ENCODE peak calls at places on chromosomes 12 and 14, in seven cellular contexts. One of them, this sample, is unnamed.
A peak's percentile ranks its signal among the peaks of the same experiment; 100 is the strongest.

GRCh38 chr14:104267895-104268294 is 129.5 kb downstream of the KIF26A start:
- DNase-seq in AG09309: no peak
- DNase-seq in IMR-90: no peak
- DNase-seq in testis: no peak
- DNase-seq in fibroblast of mammary gland: no peak
- DNase-seq in foreskin fibroblast: no peak
- DNase-seq in AG10803: no peak
- DNase-seq in this sample: no peak

GRCh38 chr12:77493311-77493710 is 337.4 kb upstream of the NAV3 start:
- DNase-seq in IMR-90: no peak
- DNase-seq in foreskin fibroblast: peak; percentile 25
- DNase-seq in testis: no peak
- DNase-seq in AG10803: peak; percentile 19
- DNase-seq in fibroblast of mammary gland: peak; percentile 39
- DNase-seq in AG09309: no peak
- DNase-seq in this sample: no peak

GRCh38 chr14:57168138-57168695 is 100.5 kb downstream of the EXOC5 start:
- DNase-seq in AG10803: no peak
- DNase-seq in AG09309: no peak
- DNase-seq in IMR-90: no peak
- DNase-seq in fibroblast of mammary gland: peak; percentile 6
- DNase-seq in testis: no peak
- DNase-seq in foreskin fibroblast: no peak
- DNase-seq in this sample: no peak

GRCh38 chr12:89245090-89245489 is 107.2 kb downstream of the DUSP6 start:
- DNase-seq in IMR-90: peak; percentile 80
- DNase-seq in testis: no peak
- DNase-seq in AG10803: peak; percentile 65
- DNase-seq in foreskin fibroblast: no peak
- DNase-seq in fibroblast of mammary gland: no peak
- DNase-seq in AG09309: no peak
- DNase-seq in this sample: no peak

GRCh38 chr14:95323917-95324316 is 4.2 kb upstream of the CLMN start:
- DNase-seq in foreskin fibroblast: no peak
- DNase-seq in AG10803: no peak
- DNase-seq in IMR-90: no peak
- DNase-seq in AG09309: no peak
- DNase-seq in fibroblast of mammary gland: no peak
- DNase-seq in testis: no peak
- DNase-seq in this sample: no peak

GRCh38 chr12:15050664-15051063 is 77.8 kb downstream of the PDE6H start:
- DNase-seq in fibroblast of mammary gland: no peak
- DNase-seq in foreskin fibroblast: no peak
- DNase-seq in AG10803: no peak
- DNase-seq in IMR-90: no peak
- DNase-seq in AG09309: no peak
- DNase-seq in testis: no peak
- DNase-seq in this sample: no peak

GRCh38 chr14:91897121-91897701 is 29.9 kb upstream of the TC2N start:
- DNase-seq in AG10803: peak; percentile 93
- DNase-seq in fibroblast of mammary gland: peak; percentile 75
- DNase-seq in foreskin fibroblast: peak; percentile 85
- DNase-seq in IMR-90: peak; percentile 68
- DNase-seq in AG09309: peak; percentile 29
- DNase-seq in testis: peak; percentile 89
- DNase-seq in this sample: peak; percentile 92

GRCh38 chr14:36069535-36069900 is 107.0 kb downstream of the PTCSC3 start:
- DNase-seq in testis: peak; percentile 38
- DNase-seq in AG09309: no peak
- DNase-seq in AG10803: peak; percentile 32
- DNase-seq in fibroblast of mammary gland: peak; percentile 47
- DNase-seq in foreskin fibroblast: no peak
- DNase-seq in IMR-90: peak; percentile 17
- DNase-seq in this sample: peak; percentile 27

GRCh38 chr12:71719647-71720370 is 33.9 kb downstream of the TMEM19 start:
- DNase-seq in IMR-90: peak; percentile 16
- DNase-seq in foreskin fibroblast: no peak
- DNase-seq in AG10803: no peak
- DNase-seq in testis: no peak
- DNase-seq in AG09309: no peak
- DNase-seq in fibroblast of mammary gland: peak; percentile 23
- DNase-seq in this sample: peak; percentile 4

GRCh38 chr14:61321385-61322010 is at the start of gene PRKCH:
- DNase-seq in AG10803: peak; percentile 1
- DNase-seq in foreskin fibroblast: peak; percentile 14
- DNase-seq in fibroblast of mammary gland: peak; percentile 12
- DNase-seq in AG09309: no peak
- DNase-seq in IMR-90: peak; percentile 25
- DNase-seq in testis: peak; percentile 74
- DNase-seq in this sample: peak; percentile 62

GRCh38 chr14:61461808-61462275 is 140.5 kb downstream of the PRKCH start:
- DNase-seq in testis: peak; percentile 43
- DNase-seq in AG10803: peak; percentile 74
- DNase-seq in IMR-90: peak; percentile 77
- DNase-seq in fibroblast of mammary gland: peak; percentile 82
- DNase-seq in AG09309: no peak
- DNase-seq in foreskin fibroblast: peak; percentile 62
- DNase-seq in this sample: peak; percentile 88

GRCh38 chr14:50055461-50056228 is 60.7 kb downstream of the VCPKMT start:
- DNase-seq in fibroblast of mammary gland: no peak
- DNase-seq in IMR-90: no peak
- DNase-seq in testis: peak; percentile 22
- DNase-seq in AG10803: no peak
- DNase-seq in AG09309: no peak
- DNase-seq in foreskin fibroblast: no peak
- DNase-seq in this sample: no peak

GRCh38 chr12:8950287-8950574 is 786 bp upstream of the M6PR start:
- DNase-seq in fibroblast of mammary gland: no peak
- DNase-seq in foreskin fibroblast: no peak
- DNase-seq in AG09309: no peak
- DNase-seq in IMR-90: no peak
- DNase-seq in testis: no peak
- DNase-seq in AG10803: no peak
- DNase-seq in this sample: no peak

GRCh38 chr12:113366827-113367226 is 8.4 kb downstream of the PLBD2 start:
- DNase-seq in fibroblast of mammary gland: no peak
- DNase-seq in testis: no peak
- DNase-seq in AG10803: peak; percentile 24
- DNase-seq in AG09309: no peak
- DNase-seq in IMR-90: no peak
- DNase-seq in foreskin fibroblast: no peak
- DNase-seq in this sample: peak; percentile 13

GRCh38 chr12:109944561-109944960 is 44.5 kb downstream of the TCHP start:
- DNase-seq in AG10803: no peak
- DNase-seq in foreskin fibroblast: no peak
- DNase-seq in AG09309: no peak
- DNase-seq in fibroblast of mammary gland: no peak
- DNase-seq in IMR-90: no peak
- DNase-seq in testis: no peak
- DNase-seq in this sample: no peak

GRCh38 chr14:54594531-54594930 is 27.6 kb downstream of the SAMD4A start:
- DNase-seq in fibroblast of mammary gland: no peak
- DNase-seq in foreskin fibroblast: no peak
- DNase-seq in testis: no peak
- DNase-seq in AG09309: no peak
- DNase-seq in AG10803: peak; percentile 57
- DNase-seq in IMR-90: no peak
- DNase-seq in this sample: no peak

GRCh38 chr12:64666054-64666914 is 56.0 kb downstream of the RASSF3 start:
- DNase-seq in AG09309: no peak
- DNase-seq in testis: no peak
- DNase-seq in foreskin fibroblast: no peak
- DNase-seq in AG10803: no peak
- DNase-seq in fibroblast of mammary gland: no peak
- DNase-seq in IMR-90: peak; percentile 54
- DNase-seq in this sample: no peak
- H3K4me3 ChIP-seq in AG09309: no peak overlapping the region
- H3K4me3 ChIP-seq in testis: no peak overlapping the region
- H3K4me3 ChIP-seq in foreskin fibroblast: no peak overlapping the region
- H3K4me3 ChIP-seq in AG10803: no peak overlapping the region
- H3K4me3 ChIP-seq in fibroblast of mammary gland: no peak overlapping the region
- H3K4me3 ChIP-seq in IMR-90: no peak overlapping the region
- H3K4me3 ChIP-seq in this sample: no peak overlapping the region

GRCh38 chr14:100155049-100155621 is 4.3 kb downstream of the DEGS2 start:
- DNase-seq in IMR-90: no peak
- DNase-seq in AG10803: no peak
- DNase-seq in testis: peak; percentile 50
- DNase-seq in fibroblast of mammary gland: peak; percentile 47
- DNase-seq in foreskin fibroblast: no peak
- DNase-seq in AG09309: no peak
- DNase-seq in this sample: no peak
- TF ChIP-seq CTCF in IMR-90: peak; percentile 44
- TF ChIP-seq CTCF in AG10803: peak; percentile 49
- TF ChIP-seq CTCF in testis: no peak
- TF ChIP-seq CTCF in fibroblast of mammary gland: peak; percentile 76
- TF ChIP-seq CTCF in foreskin fibroblast: peak; percentile 35
- TF ChIP-seq CTCF in AG09309: peak; percentile 67
- TF ChIP-seq CTCF in this sample: peak; percentile 72

DNA sequence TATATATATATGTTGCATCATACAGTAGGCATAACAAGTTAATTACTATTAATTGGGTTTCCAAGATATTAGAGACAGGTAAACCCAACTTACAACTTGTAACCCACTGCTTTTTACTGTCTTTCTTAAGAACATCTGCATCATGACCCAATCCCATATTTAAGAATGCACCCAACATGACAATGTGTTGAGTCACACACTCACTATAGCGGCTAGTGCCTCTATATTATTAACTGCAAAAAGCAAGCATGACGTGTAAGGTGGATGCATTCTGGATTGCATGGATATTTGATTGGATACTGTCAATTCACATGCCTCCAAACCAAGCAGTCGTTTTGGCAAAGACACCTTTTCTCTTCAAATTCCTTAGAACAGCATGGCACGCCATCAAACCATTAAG is 68.2 kb downstream of the KSR2 start:
- DNase-seq in foreskin fibroblast: no peak
- DNase-seq in IMR-90: peak; percentile 8
- DNase-seq in testis: no peak
- DNase-seq in AG10803: peak; percentile 23
- DNase-seq in fibroblast of mammary gland: peak; percentile 30
- DNase-seq in AG09309: no peak
- DNase-seq in this sample: peak; percentile 19
- H3K4me3 ChIP-seq in foreskin fibroblast: no peak overlapping the region
- H3K4me3 ChIP-seq in IMR-90: no peak overlapping the region
- H3K4me3 ChIP-seq in testis: no peak overlapping the region
- H3K4me3 ChIP-seq in AG10803: no peak overlapping the region
- H3K4me3 ChIP-seq in fibroblast of mammary gland: no peak overlapping the region
- H3K4me3 ChIP-seq in AG09309: no peak overlapping the region
- H3K4me3 ChIP-seq in this sample: no peak overlapping the region

DNA sequence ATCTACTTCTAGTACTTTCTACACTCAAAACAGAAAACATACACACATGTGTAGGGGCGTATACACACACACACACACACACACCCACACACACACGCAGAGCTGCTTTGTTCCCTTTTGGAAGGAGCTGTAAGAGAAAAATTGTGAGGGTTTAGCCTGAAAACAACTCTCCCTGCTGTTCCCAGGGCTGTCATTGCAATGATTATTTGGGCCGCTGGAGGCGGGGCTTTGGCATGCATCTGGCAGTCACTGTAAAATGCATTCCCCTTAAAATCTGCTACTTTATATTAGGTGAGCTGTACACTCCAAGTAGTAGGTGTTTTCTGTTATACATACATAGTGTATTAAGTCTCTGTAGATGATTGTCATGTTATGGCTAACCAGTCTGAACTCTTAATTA is 29.1 kb upstream of the SLC38A2 start:
- DNase-seq in testis: peak; percentile 38
- DNase-seq in AG09309: no peak
- DNase-seq in foreskin fibroblast: peak; percentile 54
- DNase-seq in fibroblast of mammary gland: peak; percentile 85
- DNase-seq in IMR-90: peak; percentile 58
- DNase-seq in AG10803: peak; percentile 79
- DNase-seq in this sample: peak; percentile 52
- TF ChIP-seq CTCF in testis: no peak
- TF ChIP-seq CTCF in AG09309: peak; percentile 30
- TF ChIP-seq CTCF in foreskin fibroblast: peak; percentile 19
- TF ChIP-seq CTCF in fibroblast of mammary gland: peak; percentile 48
- TF ChIP-seq CTCF in IMR-90: peak; percentile 30
- TF ChIP-seq CTCF in AG10803: peak; percentile 53
- TF ChIP-seq CTCF in this sample: peak; percentile 50

This sample was measured in cardiac fibroblast.